ENCODE peak calls at places on chromosomes 13 and 19, in six cellular contexts. One of them, this sample, is unnamed.

GRCh38 chr13:76638882-76639281 is 247.3 kb downstream of the KCTD12 start:
- DNase-seq in cardiac muscle cell: no peak
- DNase-seq in AG10803: peak
- DNase-seq in B cell: no peak
- DNase-seq in BJ: no peak
- DNase-seq in GM12865: no peak
- DNase-seq in this sample: no peak

GRCh38 chr19:55836340-55836739 is at the start of gene NLRP4:
- DNase-seq in cardiac muscle cell: no peak
- DNase-seq in AG10803: no peak
- DNase-seq in B cell: no peak
- DNase-seq in BJ: no peak
- DNase-seq in GM12865: no peak
- DNase-seq in this sample: no peak

GRCh38 chr19:5017235-5017634 is 48.3 kb downstream of the KDM4B start:
- DNase-seq in cardiac muscle cell: no peak
- DNase-seq in AG10803: no peak
- DNase-seq in B cell: no peak
- DNase-seq in BJ: no peak
- DNase-seq in GM12865: no peak
- DNase-seq in this sample: no peak

GRCh38 chr19:54481326-54481930 is 8.3 kb upstream of the CDC42EP5 start:
- DNase-seq in cardiac muscle cell: peak
- DNase-seq in AG10803: peak
- DNase-seq in B cell: peak
- DNase-seq in BJ: no peak
- DNase-seq in GM12865: peak
- DNase-seq in this sample: peak

GRCh38 chr19:7500811-7501450 is 12.1 kb upstream of the PEX11G start:
- DNase-seq in cardiac muscle cell: no peak
- DNase-seq in AG10803: no peak
- DNase-seq in B cell: no peak
- DNase-seq in BJ: no peak
- DNase-seq in GM12865: peak
- DNase-seq in this sample: peak

GRCh38 chr13:30725331-30726085 is 9.8 kb upstream of the ALOX5AP start:
- DNase-seq in cardiac muscle cell: no peak
- DNase-seq in AG10803: no peak
- DNase-seq in B cell: no peak
- DNase-seq in BJ: no peak
- DNase-seq in GM12865: no peak
- DNase-seq in this sample: no peak

GRCh38 chr19:45442927-45443461 is 19.3 kb upstream of the ERCC1 start:
- DNase-seq in cardiac muscle cell: peak
- DNase-seq in AG10803: peak
- DNase-seq in B cell: peak
- DNase-seq in BJ: no peak
- DNase-seq in GM12865: peak
- DNase-seq in this sample: peak

GRCh38 chr19:42471554-42472249 is 29.0 kb upstream of the CXCL17 start:
- DNase-seq in cardiac muscle cell: peak
- DNase-seq in AG10803: no peak
- DNase-seq in B cell: no peak
- DNase-seq in BJ: no peak
- DNase-seq in GM12865: no peak
- DNase-seq in this sample: no peak

GRCh38 chr13:99985886-99986527 is 4.4 kb downstream of the ZIC2 start:
- DNase-seq in cardiac muscle cell: no peak
- DNase-seq in AG10803: no peak
- DNase-seq in B cell: no peak
- DNase-seq in BJ: no peak
- DNase-seq in GM12865: no peak
- DNase-seq in this sample: no peak

GRCh38 chr19:6378498-6378897 is 2.8 kb upstream of the PSPN start:
- DNase-seq in cardiac muscle cell: no peak
- DNase-seq in AG10803: no peak
- DNase-seq in B cell: no peak
- DNase-seq in BJ: no peak
- DNase-seq in GM12865: no peak
- DNase-seq in this sample: no peak

GRCh38 chr19:2607712-2608601 is 94.5 kb downstream of the GNG7 start:
- DNase-seq in cardiac muscle cell: no peak
- DNase-seq in AG10803: no peak
- DNase-seq in B cell: peak
- DNase-seq in BJ: no peak
- DNase-seq in GM12865: peak
- DNase-seq in this sample: no peak

GRCh38 chr19:45142016-45142727 is 18.6 kb downstream of the NKPD1 start:
- DNase-seq in cardiac muscle cell: no peak
- DNase-seq in AG10803: no peak
- DNase-seq in B cell: no peak
- DNase-seq in BJ: no peak
- DNase-seq in GM12865: no peak
- DNase-seq in this sample: no peak

GRCh38 chr13:40306817-40307216 is 359.6 kb downstream of the FOXO1 start:
- DNase-seq in cardiac muscle cell: no peak
- DNase-seq in AG10803: no peak
- DNase-seq in B cell: no peak
- DNase-seq in BJ: no peak
- DNase-seq in GM12865: no peak
- DNase-seq in this sample: no peak

GRCh38 chr13:99012539-99012938 is 34.7 kb upstream of the DOCK9 start:
- DNase-seq in cardiac muscle cell: no peak
- DNase-seq in AG10803: no peak
- DNase-seq in B cell: no peak
- DNase-seq in BJ: no peak
- DNase-seq in GM12865: no peak
- DNase-seq in this sample: no peak

GRCh38 chr13:42477588-42478190 is 96.3 kb upstream of the TNFSF11 start:
- DNase-seq in cardiac muscle cell: peak
- DNase-seq in AG10803: no peak
- DNase-seq in B cell: no peak
- DNase-seq in BJ: no peak
- DNase-seq in GM12865: no peak
- DNase-seq in this sample: no peak

GRCh38 chr19:38724380-38724854 is 19.9 kb downstream of the CAPN12 start:
- DNase-seq in cardiac muscle cell: no peak
- DNase-seq in AG10803: no peak
- DNase-seq in B cell: no peak
- DNase-seq in BJ: no peak
- DNase-seq in GM12865: no peak
- DNase-seq in this sample: no peak

GRCh38 chr19:53422551-53422950 is 9.2 kb upstream of the ZNF761 start:
- DNase-seq in cardiac muscle cell: no peak
- DNase-seq in AG10803: no peak
- DNase-seq in B cell: no peak
- DNase-seq in BJ: no peak
- DNase-seq in GM12865: no peak
- DNase-seq in this sample: no peak

GRCh38 chr13:87820221-87820620 is 149.1 kb downstream of the SLITRK5 start:
- DNase-seq in cardiac muscle cell: peak
- DNase-seq in AG10803: peak
- DNase-seq in B cell: no peak
- DNase-seq in BJ: no peak
- DNase-seq in GM12865: no peak
- DNase-seq in this sample: no peak

GRCh38 chr13:92913840-92914239 is 312.8 kb upstream of the GPC6 start:
- DNase-seq in cardiac muscle cell: no peak
- DNase-seq in AG10803: no peak
- DNase-seq in B cell: no peak
- DNase-seq in BJ: no peak
- DNase-seq in GM12865: peak
- DNase-seq in this sample: no peak

GRCh38 chr19:43595605-43595998 is 332 bp downstream of the IRGQ start:
- DNase-seq in cardiac muscle cell: no peak
- DNase-seq in AG10803: no peak
- DNase-seq in B cell: no peak
- DNase-seq in BJ: no peak
- DNase-seq in GM12865: no peak
- DNase-seq in this sample: no peak

GRCh38 chr13:54965881-54966280 is 1937.3 kb downstream of the OLFM4 start:
- DNase-seq in cardiac muscle cell: no peak
- DNase-seq in AG10803: no peak
- DNase-seq in B cell: no peak
- DNase-seq in BJ: no peak
- DNase-seq in GM12865: no peak
- DNase-seq in this sample: no peak

GRCh38 chr13:36880961-36881360 is 39.1 kb downstream of the SMAD9 start:
- DNase-seq in cardiac muscle cell: peak
- DNase-seq in AG10803: peak
- DNase-seq in B cell: no peak
- DNase-seq in BJ: peak
- DNase-seq in GM12865: no peak
- DNase-seq in this sample: no peak

GRCh38 chr13:29487466-29488454 is 107.7 kb downstream of the SLC7A1 start:
- DNase-seq in cardiac muscle cell: no peak
- DNase-seq in AG10803: no peak
- DNase-seq in B cell: no peak
- DNase-seq in BJ: no peak
- DNase-seq in GM12865: no peak
- DNase-seq in this sample: no peak

GRCh38 chr13:103883152-103883551 is 816.9 kb upstream of the SLC10A2 start:
- DNase-seq in cardiac muscle cell: peak
- DNase-seq in AG10803: peak
- DNase-seq in B cell: no peak
- DNase-seq in BJ: peak
- DNase-seq in GM12865: no peak
- DNase-seq in this sample: peak

GRCh38 chr19:55325172-55325571 is at the start of gene TMEM150B:
- DNase-seq in cardiac muscle cell: no peak
- DNase-seq in AG10803: no peak
- DNase-seq in B cell: no peak
- DNase-seq in BJ: no peak
- DNase-seq in GM12865: no peak
- DNase-seq in this sample: no peak

GRCh38 chr19:46482645-46483044 is 11.3 kb upstream of the PNMA8A start:
- DNase-seq in cardiac muscle cell: peak
- DNase-seq in AG10803: peak
- DNase-seq in B cell: no peak
- DNase-seq in BJ: no peak
- DNase-seq in GM12865: no peak
- DNase-seq in this sample: no peak

GRCh38 chr13:91045351-91046034 is 302.0 kb upstream of the MIR17HG start:
- DNase-seq in cardiac muscle cell: peak
- DNase-seq in AG10803: no peak
- DNase-seq in B cell: no peak
- DNase-seq in BJ: no peak
- DNase-seq in GM12865: peak
- DNase-seq in this sample: no peak

GRCh38 chr19:39031368-39032163 is 783 bp downstream of the FBXO27 start:
- DNase-seq in cardiac muscle cell: peak
- DNase-seq in AG10803: peak
- DNase-seq in B cell: peak
- DNase-seq in BJ: peak
- DNase-seq in GM12865: peak
- DNase-seq in this sample: peak

GRCh38 chr19:44753932-44754742 is 5.6 kb downstream of the BCL3 start:
- DNase-seq in cardiac muscle cell: peak
- DNase-seq in AG10803: peak
- DNase-seq in B cell: peak
- DNase-seq in BJ: no peak
- DNase-seq in GM12865: peak
- DNase-seq in this sample: no peak

GRCh38 chr19:42052241-42052863 is 17.7 kb downstream of the GRIK5 start:
- DNase-seq in cardiac muscle cell: no peak
- DNase-seq in AG10803: no peak
- DNase-seq in B cell: no peak
- DNase-seq in BJ: no peak
- DNase-seq in GM12865: no peak
- DNase-seq in this sample: no peak

GRCh38 chr13:25354377-25354776 is 17.4 kb upstream of the ATP8A2 start:
- DNase-seq in cardiac muscle cell: no peak
- DNase-seq in AG10803: no peak
- DNase-seq in B cell: no peak
- DNase-seq in BJ: no peak
- DNase-seq in GM12865: no peak
- DNase-seq in this sample: no peak

GRCh38 chr13:74210693-74211393 is 76.6 kb upstream of the KLF12 start:
- DNase-seq in cardiac muscle cell: peak
- DNase-seq in AG10803: peak
- DNase-seq in B cell: no peak
- DNase-seq in BJ: peak
- DNase-seq in GM12865: no peak
- DNase-seq in this sample: no peak

GRCh38 chr13:72567566-72567965 is 159.9 kb downstream of the MZT1 start:
- DNase-seq in cardiac muscle cell: no peak
- DNase-seq in AG10803: no peak
- DNase-seq in B cell: no peak
- DNase-seq in BJ: no peak
- DNase-seq in GM12865: no peak
- DNase-seq in this sample: no peak
- TF ChIP-seq CTCF in cardiac muscle cell: no peak
- TF ChIP-seq CTCF in AG10803: no peak
- TF ChIP-seq CTCF in B cell: no peak
- TF ChIP-seq CTCF in BJ: no peak
- TF ChIP-seq CTCF in GM12865: no peak
- TF ChIP-seq CTCF in this sample: no peak

GRCh38 chr19:48117515-48118330 is 7.1 kb upstream of the PLA2G4C start:
- DNase-seq in cardiac muscle cell: no peak
- DNase-seq in AG10803: no peak
- DNase-seq in B cell: no peak
- DNase-seq in BJ: no peak
- DNase-seq in GM12865: no peak
- DNase-seq in this sample: no peak
- TF ChIP-seq CTCF in cardiac muscle cell: no peak
- TF ChIP-seq CTCF in AG10803: no peak
- TF ChIP-seq CTCF in B cell: no peak
- TF ChIP-seq CTCF in BJ: no peak
- TF ChIP-seq CTCF in GM12865: no peak
- TF ChIP-seq CTCF in this sample: no peak

GRCh38 chr13:108086678-108087077 is 128.7 kb downstream of the LIG4 start:
- DNase-seq in cardiac muscle cell: no peak
- DNase-seq in AG10803: peak
- DNase-seq in B cell: no peak
- DNase-seq in BJ: no peak
- DNase-seq in GM12865: peak
- DNase-seq in this sample: no peak
- TF ChIP-seq CTCF in cardiac muscle cell: no peak
- TF ChIP-seq CTCF in AG10803: no peak
- TF ChIP-seq CTCF in B cell: no peak
- TF ChIP-seq CTCF in BJ: no peak
- TF ChIP-seq CTCF in GM12865: peak
- TF ChIP-seq CTCF in this sample: peak

GRCh38 chr13:78759704-78760103 is 100.7 kb upstream of the OBI1 start:
- DNase-seq in cardiac muscle cell: no peak
- DNase-seq in AG10803: no peak
- DNase-seq in B cell: no peak
- DNase-seq in BJ: no peak
- DNase-seq in GM12865: peak
- DNase-seq in this sample: no peak
- TF ChIP-seq CTCF in cardiac muscle cell: no peak
- TF ChIP-seq CTCF in AG10803: no peak
- TF ChIP-seq CTCF in B cell: no peak
- TF ChIP-seq CTCF in BJ: no peak
- TF ChIP-seq CTCF in GM12865: no peak
- TF ChIP-seq CTCF in this sample: no peak

This sample was measured in neural crest cell.